ENCODE peak calls at places on chromosomes 5 and 9, in eight cellular contexts. U, X, C, J, T, E, L and F are unnamed samples.

GRCh38 chr5:142486020-142486419 is 161.2 kb upstream of the SPRY4 start:
- DNase-seq in U (no peak), X (no peak), C (no peak), J (no peak), T (no peak), E (no peak), L (no peak), F (no peak)

GRCh38 chr9:109206670-109207069 is 39.6 kb upstream of the FRRS1L start:
- DNase-seq in U (no peak), X (no peak), C (no peak), J (no peak), T (no peak), E (no peak), L (no peak), F (no peak)

GRCh38 chr5:125093776-125094175 is 347.3 kb upstream of the ZNF608 start:
- DNase-seq in U (no peak), X (no peak), C (no peak), J (no peak), T (no peak), E (peak; percentile 82), L (peak; percentile 13), F (no peak)

GRCh38 chr9:26975728-26976707 is 19.8 kb downstream of the IFT74 start:
- DNase-seq in U (peak; percentile 11), X (no peak), C (no peak), J (no peak), T (peak; percentile 49), E (peak; percentile 30), L (peak; percentile 5), F (no peak)

GRCh38 chr5:171907731-171908343 is 98.6 kb downstream of the FBXW11 start:
- DNase-seq in U (peak; percentile 45), X (peak; percentile 41), C (peak; percentile 20), J (peak; percentile 41), T (peak; percentile 62), E (peak; percentile 46), L (peak; percentile 64), F (peak; percentile 2)

GRCh38 chr5:147050172-147050571 is 171.6 kb upstream of the PPP2R2B start:
- DNase-seq in U (no peak), X (no peak), C (no peak), J (no peak), T (no peak), E (no peak), L (no peak), F (no peak)

GRCh38 chr5:127892467-127893207 is 189.4 kb downstream of the CCDC192 start:
- DNase-seq in U (no peak), X (no peak), C (no peak), J (no peak), T (no peak), E (no peak), L (peak; percentile 29), F (peak; percentile 30)

GRCh38 chr5:56414056-56414455 is 180.9 kb upstream of the ANKRD55 start:
- DNase-seq in U (no peak), X (no peak), C (no peak), J (no peak), T (no peak), E (no peak), L (no peak), F (no peak)

GRCh38 chr5:146718628-146719027 is 159.9 kb downstream of the PPP2R2B start:
- DNase-seq in U (no peak), X (no peak), C (no peak), J (no peak), T (no peak), E (no peak), L (no peak), F (no peak)

GRCh38 chr5:51226420-51226735 is 156.9 kb upstream of the ISL1 start:
- DNase-seq in U (no peak), X (no peak), C (no peak), J (no peak), T (no peak), E (no peak), L (no peak), F (peak; percentile 55)